ENCODE peak calls at places on chromosome 17, in nine cellular contexts. N is astrocyte, H is A549, O is Panc1, J is endodermal cell, L is uterus, Y is psoas muscle, R is left lung, W is IMR-90. E is an unnamed sample.

GRCh38 chr17:46984892-46985291 is 5.8 kb upstream of the RPRML start:
- DNase-seq in N (no peak), H (no peak), O (no peak), J (no peak), L (no peak), Y (no peak), R (no peak), W (no peak), E (no peak)

GRCh38 chr17:44389723-44390202 is 314 bp upstream of the ITGA2B start:
- DNase-seq in N (no peak), H (no peak), O (no peak), J (no peak), L (no peak), Y (no peak), R (no peak), W (no peak), E (no peak)

GRCh38 chr17:66727634-66728570 is 107.0 kb upstream of the CACNG5 start:
- DNase-seq in N (peak; percentile 30), H (peak; percentile 68), O (peak; percentile 20), J (peak; percentile 96), L (peak; percentile 42), Y (peak; percentile 45), R (no peak), W (peak; percentile 50), E (no peak)

GRCh38 chr17:7295230-7296180 is 1.1 kb upstream of the YBX2 start:
- DNase-seq in N (no peak), H (no peak), O (no peak), J (peak; percentile 77), L (no peak), Y (no peak), R (no peak), W (no peak), E (no peak)

GRCh38 chr17:64115043-64115698 is 14.8 kb downstream of the ERN1 start:
- DNase-seq in N (no peak), H (no peak), O (no peak), J (peak; percentile 35), L (no peak), Y (no peak), R (no peak), W (no peak), E (peak; percentile 63)

GRCh38 chr17:71632328-71632727 is 488.5 kb upstream of the SOX9 start:
- DNase-seq in N (peak; percentile 81), H (peak; percentile 26), O (no peak), J (no peak), L (no peak), Y (no peak), R (no peak), W (peak; percentile 41), E (no peak)

GRCh38 chr17:53492532-53492931 is 330.2 kb upstream of the KIF2B start:
- DNase-seq in N (no peak), H (no peak), O (no peak), J (no peak), L (no peak), Y (no peak), R (no peak), W (no peak), E (no peak)

GRCh38 chr17:7177210-7177953 is 1.8 kb downstream of the ASGR1 start:
- DNase-seq in N (peak; percentile 41), H (peak; percentile 72), O (peak; percentile 43), J (peak; percentile 97), L (peak; percentile 66), Y (peak; percentile 55), R (peak; percentile 87), W (peak; percentile 64), E (peak; percentile 72)

GRCh38 chr17:73974536-73974935 is 228.9 kb upstream of the RPL38 start:
- DNase-seq in N (no peak), H (no peak), O (no peak), J (no peak), L (no peak), Y (no peak), R (no peak), W (no peak), E (no peak)

GRCh38 chr17:5711344-5711743 is 127.0 kb upstream of the NLRP1 start:
- DNase-seq in N (no peak), H (no peak), O (no peak), J (peak; percentile 69), L (no peak), Y (no peak), R (no peak), W (no peak), E (no peak)

GRCh38 chr17:54257440-54257839 is 434.7 kb downstream of the KIF2B start:
- DNase-seq in N (no peak), H (no peak), O (no peak), J (no peak), L (no peak), Y (no peak), R (no peak), W (no peak), E (no peak)

GRCh38 chr17:13864551-13864950 is 204.8 kb upstream of the COX10 start:
- DNase-seq in N (peak; percentile 55), H (no peak), O (no peak), J (no peak), L (no peak), Y (no peak), R (no peak), W (peak; percentile 66), E (no peak)

GRCh38 chr17:83195330-83196087 is 116.1 kb downstream of the METRNL start:
- DNase-seq in N (no peak), H (no peak), O (no peak), J (no peak), L (peak; percentile 36), Y (peak; percentile 65), R (peak; percentile 80), W (no peak), E (no peak)

GRCh38 chr17:15194859-15195277 is 70.3 kb downstream of the PMP22 start:
- DNase-seq in N (peak; percentile 11), H (no peak), O (no peak), J (no peak), L (no peak), Y (no peak), R (no peak), W (peak; percentile 2), E (no peak)

GRCh38 chr17:80868022-80868609 is 123.5 kb upstream of the CHMP6 start:
- DNase-seq in N (no peak), H (no peak), O (no peak), J (no peak), L (no peak), Y (no peak), R (no peak), W (no peak), E (no peak)

GRCh38 chr17:82204831-82205719 is 7.6 kb downstream of the CCDC57 start:
- DNase-seq in N (peak; percentile 72), H (peak; percentile 68), O (peak; percentile 63), J (no peak), L (no peak), Y (no peak), R (no peak), W (peak; percentile 85), E (no peak)

GRCh38 chr17:50758524-50758923 is 8.8 kb downstream of the ANKRD40CL start:
- DNase-seq in N (no peak), H (no peak), O (no peak), J (peak; percentile 47), L (no peak), Y (no peak), R (no peak), W (no peak), E (no peak)
- H3K4me3 ChIP-seq in N (no peak overlapping the region), H (no peak overlapping the region), O (no peak overlapping the region), J (no peak overlapping the region), L (no peak overlapping the region), Y (no peak overlapping the region), R (no peak overlapping the region), W (no peak overlapping the region), E (no peak overlapping the region)

GRCh38 chr17:4035081-4035680 is 70.9 kb upstream of the ATP2A3 start:
- DNase-seq in N (no peak), H (no peak), O (no peak), J (no peak), L (no peak), Y (no peak), R (no peak), W (no peak), E (no peak)

GRCh38 chr17:4028436-4028835 is 64.2 kb upstream of the ATP2A3 start:
- DNase-seq in N (no peak), H (no peak), O (no peak), J (no peak), L (no peak), Y (no peak), R (no peak), W (no peak), E (no peak)

GRCh38 chr17:4032245-4032644 is 68.0 kb upstream of the ATP2A3 start:
- DNase-seq in N (no peak), H (no peak), O (no peak), J (no peak), L (no peak), Y (no peak), R (no peak), W (no peak), E (no peak)

GRCh38 chr17:4033751-4034251 is 69.6 kb upstream of the ATP2A3 start:
- DNase-seq in N (no peak), H (no peak), O (no peak), J (no peak), L (no peak), Y (no peak), R (no peak), W (no peak), E (no peak)

DNA sequence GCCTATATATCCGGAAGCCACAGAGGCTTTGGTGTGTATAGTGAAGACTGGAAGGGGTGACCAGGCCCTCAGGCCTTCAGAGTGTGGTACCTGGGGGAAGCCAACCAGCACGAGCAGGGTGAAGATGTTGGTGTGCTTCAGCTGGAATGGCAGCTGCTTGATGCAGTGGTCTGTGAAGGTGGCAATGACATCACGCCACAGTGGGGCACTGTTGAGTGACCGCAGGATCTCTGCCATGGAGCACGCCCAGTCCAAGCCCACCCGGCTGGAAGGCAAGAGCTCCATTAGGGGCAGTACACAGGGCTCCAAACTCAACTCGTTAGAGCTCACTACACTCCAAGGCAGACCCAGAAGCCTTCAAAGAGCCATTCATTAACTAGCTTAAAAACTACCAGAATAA is 68.5 kb upstream of the ATP2A3 start:
- DNase-seq in N (no peak), H (no peak), O (no peak), J (peak; percentile 71), L (no peak), Y (no peak), R (no peak), W (no peak), E (no peak)
- TF ChIP-seq CTCF in N (no peak), H (no peak), O (no peak), J (peak; percentile 44), L (no peak), Y (no peak), R (no peak), W (no peak), E (no peak)

DNA sequence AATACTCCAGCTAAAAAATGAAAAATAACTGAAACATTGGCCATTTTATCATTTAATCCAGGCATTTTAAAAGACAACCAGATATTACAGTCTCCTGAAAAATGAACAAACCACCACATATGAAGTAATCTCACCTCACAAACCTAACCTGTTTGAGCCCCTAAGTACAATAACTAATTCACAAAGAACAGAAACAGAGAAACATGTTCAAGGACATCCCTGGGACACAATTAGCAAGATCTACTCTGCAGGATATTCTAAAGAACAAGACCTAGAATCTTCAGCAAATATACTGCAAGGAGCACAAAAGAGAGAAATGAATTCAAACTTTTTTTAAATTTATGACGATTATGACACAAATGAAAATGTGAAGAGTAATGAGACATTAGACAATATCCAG is 50.8 kb upstream of the ANKFY1 start:
- DNase-seq in N (no peak), H (no peak), O (no peak), J (no peak), L (no peak), Y (no peak), R (no peak), W (no peak), E (no peak)
- H3K4me1 ChIP-seq in N (peaks cover 11% of the 10 kb centered on the region), H (peaks cover 50% of the 10 kb centered on the region), O (peaks cover 43% of the 10 kb centered on the region), J (peaks cover 2% of the 10 kb centered on the region), L (peaks cover 8% of the 10 kb centered on the region), Y (peaks cover 72% of the 10 kb centered on the region), R (peaks cover 13% of the 10 kb centered on the region), W (peaks cover 14% of the 10 kb centered on the region), E (peaks cover 69% of the 10 kb centered on the region)

GRCh38 chr17:77572065-77572601 is 386.4 kb upstream of the TNRC6C start:
- DNase-seq in N (no peak), H (no peak), O (no peak), J (peak; percentile 66), L (no peak), Y (no peak), R (no peak), W (no peak), E (no peak)
- H3K4me3 ChIP-seq in N (no peak overlapping the region), H (no peak overlapping the region), O (no peak overlapping the region), J (no peak overlapping the region), L (no peak overlapping the region), Y (peak overlapping the region; percentile 19), R (no peak overlapping the region), W (no peak overlapping the region), E (peak overlapping the region; percentile 12)

E was measured in right atrium auricular region.